ENCODE peak calls at places on chromosomes 5 and 9, in six cellular contexts. F is vagina; H is pons; K is stimulated activated CD8-positive, alpha-beta memory T cell treated with anti-CD3 and anti-CD28 coated beads, Interleukin-7, amount 100 ng/mL, for 1 hour; T is activated naive CD8-positive, alpha-beta T cell treated with anti-CD3 and anti-CD28 coated beads, Interleukin-2, amount 10 ng/mL, durations not matched to agents 7 days and 5 days; C is stimulated activated CD4-positive, alpha-beta T cell treated with anti-CD3 and anti-CD28 coated beads, Interleukin-15, amount 100 ng/mL, for 1 hour. D is an unnamed sample.

GRCh38 chr5:54904425-54904824 is 81.0 kb downstream of the ESM1 start:
- DNase-seq in F (no peak), K (no peak), C (no peak), H (no peak), T (no peak), D (peak)

GRCh38 chr5:103286622-103287021 is 28.1 kb downstream of the MACIR start:
- DNase-seq in T (no peak), F (no peak), C (no peak), K (no peak), H (peak), D (no peak)

GRCh38 chr5:36657563-36657995 is 51.2 kb downstream of the SLC1A3 start:
- DNase-seq in C (no peak), K (no peak), T (no peak), H (peak), F (peak), D (peak)

GRCh38 chr9:22395585-22396205 is 50.9 kb upstream of the DMRTA1 start:
- DNase-seq in K (no peak), T (no peak), H (no peak), F (no peak), C (no peak), D (no peak)

GRCh38 chr5:147796556-147797308 is 14.2 kb upstream of the JAKMIP2 start:
- DNase-seq in T (no peak), C (no peak), H (no peak), K (no peak), F (no peak), D (no peak)

GRCh38 chr5:129098488-129099183 is 4.1 kb downstream of the ISOC1 start:
- DNase-seq in K (no peak), H (no peak), T (no peak), C (no peak), F (no peak), D (peak)

GRCh38 chr9:123434619-123435240 is 78.7 kb downstream of the CRB2 start:
- DNase-seq in K (no peak), C (no peak), F (no peak), T (no peak), H (no peak), D (peak)

GRCh38 chr9:99079542-99079941 is 25.4 kb upstream of the TGFBR1 start:
- DNase-seq in H (no peak), C (no peak), T (no peak), F (peak), K (no peak), D (no peak)

GRCh38 chr9:93125331-93125894 is 8.6 kb downstream of the NINJ1 start:
- DNase-seq in T (no peak), C (no peak), H (no peak), F (peak), K (no peak), D (no peak)

GRCh38 chr9:137295313-137296213 is 6.5 kb downstream of the NRARP start:
- DNase-seq in H (no peak), K (no peak), C (no peak), T (peak), F (no peak), D (peak)

GRCh38 chr9:715743-716400 is 125.6 kb upstream of the DMRT1 start:
- DNase-seq in T (no peak), H (peak), F (no peak), C (no peak), K (no peak), D (peak)

GRCh38 chr5:75510417-75510835 is 1.0 kb downstream of the CERT1 start:
- DNase-seq in F (no peak), K (peak), C (peak), H (peak), T (no peak), D (peak)

GRCh38 chr5:151675956-151676712 is 10.6 kb downstream of the SPARC start:
- DNase-seq in C (no peak), K (no peak), T (no peak), H (no peak), F (no peak), D (peak)

GRCh38 chr5:13830536-13830935 is 114.0 kb downstream of the DNAH5 start:
- DNase-seq in K (no peak), H (no peak), C (no peak), T (no peak), F (no peak), D (no peak)

GRCh38 chr5:89397096-89397495 is 514.1 kb upstream of the MEF2C start:
- DNase-seq in K (no peak), F (no peak), C (no peak), T (no peak), H (no peak), D (no peak)

GRCh38 chr9:131919181-131919580 is 160.5 kb downstream of the MED27 start:
- DNase-seq in T (no peak), K (no peak), H (no peak), F (no peak), C (no peak), D (no peak)

GRCh38 chr9:129954868-129955550 is 88.0 kb downstream of the FNBP1 start:
- DNase-seq in F (no peak), K (no peak), T (no peak), C (no peak), H (peak), D (peak)

GRCh38 chr9:2802494-2802921 is 41.4 kb downstream of the PUM3 start:
- DNase-seq in F (no peak), C (no peak), H (no peak), K (no peak), T (no peak), D (no peak)

GRCh38 chr5:35233601-35234000 is 3.3 kb upstream of the PRLR start:
- DNase-seq in K (no peak), C (no peak), H (no peak), F (no peak), T (no peak), D (no peak)

GRCh38 chr5:175517824-175518450 is 39.6 kb downstream of the SFXN1 start:
- DNase-seq in F (no peak), K (peak), C (peak), H (no peak), T (peak), D (peak)

GRCh38 chr9:93677061-93677571 is 100.7 kb downstream of the PHF2 start:
- DNase-seq in F (peak), H (no peak), C (no peak), K (no peak), T (peak), D (no peak)

GRCh38 chr9:4810565-4810964 is 17.8 kb downstream of the RCL1 start:
- DNase-seq in C (no peak), H (no peak), F (no peak), K (no peak), T (no peak), D (no peak)

GRCh38 chr9:88950341-88951141 is 40.7 kb upstream of the S1PR3 start:
- DNase-seq in H (peak), T (no peak), K (no peak), C (no peak), F (no peak), D (peak)

GRCh38 chr5:172531704-172532026 is 77.3 kb upstream of the SH3PXD2B start:
- DNase-seq in T (no peak), C (no peak), H (no peak), F (peak), K (no peak), D (no peak)

GRCh38 chr5:149674686-149675085 is 55.4 kb upstream of the PPARGC1B start:
- DNase-seq in T (no peak), K (no peak), F (no peak), C (no peak), H (no peak), D (no peak)